ENCODE peak calls at places on chromosomes 2 and 18, in eight cellular contexts. F is hepatocyte, Q is cardiac muscle cell, P is left lung, B is IMR-90, O is neuronal stem cell, X is H1, E is pancreas. D is an unnamed sample.

GRCh38 chr2:220847587-220847986 is 724.5 kb downstream of the EPHA4 start:
- DNase-seq in F (peak; percentile 5), Q (peak; percentile 43), P (no peak), B (peak; percentile 93), O (no peak), X (no peak), E (no peak), D (no peak)

GRCh38 chr2:128314026-128314347 is 4.7 kb downstream of the HS6ST1 start:
- DNase-seq in F (no peak), Q (no peak), P (no peak), B (no peak), O (no peak), X (peak; percentile 42), E (no peak), D (no peak)

GRCh38 chr2:46171441-46171953 is 125.7 kb upstream of the EPAS1 start:
- DNase-seq in F (peak; percentile 53), Q (peak; percentile 84), P (no peak), B (peak; percentile 95), O (no peak), X (no peak), E (no peak), D (peak; percentile 80)

GRCh38 chr2:44972771-44973535 is 31.5 kb downstream of the SIX3 start:
- DNase-seq in F (no peak), Q (no peak), P (no peak), B (no peak), O (no peak), X (no peak), E (no peak), D (no peak)

GRCh38 chr2:67694464-67694863 is 297.3 kb downstream of the ETAA1 start:
- DNase-seq in F (no peak), Q (no peak), P (peak; percentile 77), B (no peak), O (no peak), X (peak; percentile 50), E (peak; percentile 15), D (no peak)

GRCh38 chr18:45652703-45653490 is 37.6 kb downstream of the SLC14A2 start:
- DNase-seq in F (no peak), Q (no peak), P (no peak), B (peak; percentile 31), O (no peak), X (no peak), E (no peak), D (no peak)

GRCh38 chr2:240956161-240956934 is 42.1 kb upstream of the SNED1 start:
- DNase-seq in F (no peak), Q (no peak), P (peak; percentile 65), B (no peak), O (no peak), X (peak; percentile 41), E (peak; percentile 8), D (peak; percentile 52)

GRCh38 chr2:213934560-213934959 is 476.3 kb upstream of the VWC2L start:
- DNase-seq in F (peak; percentile 11), Q (peak; percentile 16), P (no peak), B (peak; percentile 2), O (no peak), X (no peak), E (no peak), D (no peak)

GRCh38 chr18:54958711-54959625 is at the start of gene CCDC68:
- DNase-seq in F (peak; percentile 75), Q (peak; percentile 57), P (peak; percentile 90), B (no peak), O (peak; percentile 21), X (peak; percentile 72), E (peak; percentile 81), D (no peak)

GRCh38 chr2:30115141-30115980 is 31.4 kb upstream of the YPEL5 start:
- DNase-seq in F (peak; percentile 86), Q (peak; percentile 85), P (no peak), B (peak; percentile 82), O (peak; percentile 54), X (peak; percentile 93), E (peak; percentile 87), D (peak; percentile 81)

GRCh38 chr2:2014251-2014761 is 270.0 kb upstream of the PXDN start:
- DNase-seq in F (no peak), Q (no peak), P (no peak), B (no peak), O (peak; percentile 62), X (no peak), E (peak; percentile 56), D (peak; percentile 88)
- H3K4me3 ChIP-seq in F (no peak overlapping the region), Q (no peak overlapping the region), P (no peak overlapping the region), B (no peak overlapping the region), O (no peak overlapping the region), X (no peak overlapping the region), E (no peak overlapping the region), D (peak overlapping the region; percentile 11)

GRCh38 chr2:27135471-27135955 is 1.1 kb upstream of the PREB start:
- DNase-seq in F (no peak), Q (no peak), P (no peak), B (no peak), O (no peak), X (no peak), E (no peak), D (no peak)
- H3K27ac ChIP-seq in F (no peak overlapping the region), Q (no peak overlapping the region), P (no peak overlapping the region), B (no peak overlapping the region), O (no peak overlapping the region), X (no peak overlapping the region), E (no peak overlapping the region), D (no peak overlapping the region)

DNA sequence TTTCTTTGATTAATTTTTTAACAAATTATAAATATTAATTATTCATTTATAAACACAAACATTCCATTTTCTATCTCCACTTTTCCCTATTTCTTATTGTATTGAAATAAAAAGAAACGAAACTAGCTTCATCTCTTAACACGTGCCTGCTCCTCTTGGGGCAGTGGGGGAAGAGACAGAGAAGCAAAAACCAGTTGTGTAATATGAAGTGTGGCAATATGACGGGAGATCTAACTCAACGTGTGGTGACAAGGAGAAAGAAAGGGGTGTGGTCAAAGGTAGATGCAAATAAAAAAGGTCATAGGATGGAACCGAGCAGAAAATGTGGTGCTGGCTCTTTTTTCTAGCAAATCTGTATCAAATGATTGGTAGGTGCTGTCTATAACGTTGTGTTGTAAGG is 106.9 kb upstream of the SLC8A1 start:
- DNase-seq in F (no peak), Q (no peak), P (no peak), B (no peak), O (no peak), X (no peak), E (no peak), D (no peak)
- H3K27me3 ChIP-seq in F (no peaks in the 10 kb centered on the region), Q (no peaks in the 10 kb centered on the region), P (no peaks in the 10 kb centered on the region), B (no peaks in the 10 kb centered on the region), O (no peaks in the 10 kb centered on the region), X (no peaks in the 10 kb centered on the region), E (no peaks in the 10 kb centered on the region), D (no peaks in the 10 kb centered on the region)

GRCh38 chr2:186594001-186594722 is 4.3 kb downstream of the ITGAV start:
- DNase-seq in F (no peak), Q (no peak), P (no peak), B (no peak), O (no peak), X (no peak), E (no peak), D (no peak)
- H3K4me3 ChIP-seq in F (no peak overlapping the region), Q (no peak overlapping the region), P (no peak overlapping the region), B (no peak overlapping the region), O (no peak overlapping the region), X (no peak overlapping the region), E (no peak overlapping the region), D (no peak overlapping the region)

GRCh38 chr18:10015941-10016819 is 102.4 kb downstream of the VAPA start:
- DNase-seq in F (peak; percentile 63), Q (peak; percentile 98), P (no peak), B (peak; percentile 96), O (no peak), X (no peak), E (no peak), D (no peak)

GRCh38 chr18:10015288-10015701 is 101.5 kb downstream of the VAPA start:
- DNase-seq in F (peak; percentile 26), Q (peak; percentile 66), P (no peak), B (peak; percentile 17), O (no peak), X (no peak), E (no peak), D (no peak)

GRCh38 chr18:10020176-10020575 is 106.4 kb downstream of the VAPA start:
- DNase-seq in F (no peak), Q (peak; percentile 46), P (no peak), B (no peak), O (no peak), X (no peak), E (no peak), D (no peak)

GRCh38 chr18:10013621-10014543 is 100.1 kb downstream of the VAPA start:
- DNase-seq in F (no peak), Q (no peak), P (no peak), B (no peak), O (no peak), X (no peak), E (no peak), D (no peak)

DNA sequence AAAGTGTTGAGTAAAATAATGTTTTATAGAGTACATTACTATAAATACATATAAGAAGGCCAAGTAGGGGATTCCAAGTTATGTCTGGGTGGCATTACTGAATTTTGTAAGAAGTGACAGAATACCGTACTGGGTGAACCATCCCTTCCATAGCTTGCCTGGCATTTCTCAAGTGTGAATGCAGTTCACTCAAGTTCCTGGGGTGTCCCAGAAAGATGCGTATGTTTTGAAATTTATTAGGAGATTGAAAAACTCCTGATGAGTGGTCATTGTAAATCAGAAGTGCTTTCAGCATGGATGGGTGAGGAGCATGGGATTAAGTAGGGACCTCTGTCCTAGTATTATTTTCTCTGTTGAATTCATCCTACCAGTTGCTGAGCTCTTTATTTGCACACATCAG is 103.2 kb downstream of the VAPA start:
- DNase-seq in F (no peak), Q (no peak), P (no peak), B (no peak), O (no peak), X (no peak), E (no peak), D (no peak)
- H3K27ac ChIP-seq in F (peak overlapping the region; percentile 23), Q (no peak overlapping the region), P (no peak overlapping the region), B (peak overlapping the region; percentile 24), O (no peak overlapping the region), X (no peak overlapping the region), E (no peak overlapping the region), D (no peak overlapping the region)

GRCh38 chr2:218069606-218070300 is 700 bp downstream of the RUFY4 start:
- DNase-seq in F (no peak), Q (no peak), P (no peak), B (no peak), O (no peak), X (no peak), E (no peak), D (no peak)
- H3K27me3 ChIP-seq in F (no peaks in the 10 kb centered on the region), Q (peaks cover 26% of the 10 kb centered on the region), P (no peaks in the 10 kb centered on the region), B (peaks cover 71% of the 10 kb centered on the region), O (no peaks in the 10 kb centered on the region), X (peaks cover 5% of the 10 kb centered on the region), E (no peaks in the 10 kb centered on the region), D (no peaks in the 10 kb centered on the region)

DNA sequence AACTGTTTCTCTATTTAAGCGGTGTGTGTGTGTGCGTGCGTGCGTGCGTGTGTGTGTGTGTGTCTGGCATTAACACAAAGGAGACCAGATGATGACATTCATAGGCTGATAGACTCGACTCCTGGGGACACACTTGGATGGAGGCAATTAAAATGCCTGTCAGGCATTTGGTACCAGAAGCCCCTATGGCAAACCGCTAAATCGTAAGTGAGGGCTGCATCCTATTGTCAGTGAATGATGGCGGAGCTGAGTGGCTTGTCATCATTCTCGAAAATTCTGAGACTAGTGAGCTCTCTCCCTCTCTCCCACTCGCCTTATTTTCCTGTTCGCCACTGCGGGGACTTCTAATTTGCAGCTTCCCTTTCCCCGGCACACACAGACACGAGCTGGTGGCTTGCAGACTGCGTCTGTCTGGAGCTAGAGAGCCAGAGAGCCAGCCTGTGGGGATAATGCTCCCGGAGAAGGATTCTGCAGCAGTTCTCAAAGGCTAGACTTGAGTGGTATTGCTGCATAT is 155.4 kb downstream of the MAP2 start:
- DNase-seq in F (no peak), Q (peak; percentile 48), P (no peak), B (no peak), O (peak; percentile 69), X (peak; percentile 51), E (no peak), D (peak; percentile 72)
- H3K4me3 ChIP-seq in F (no peak overlapping the region), Q (no peak overlapping the region), P (no peak overlapping the region), B (peak overlapping the region; percentile 7), O (no peak overlapping the region), X (no peak overlapping the region), E (no peak overlapping the region), D (peak overlapping the region; percentile 52)

GRCh38 chr18:57532987-57533386 is 53.5 kb downstream of the FECH start:
- DNase-seq in F (no peak), Q (no peak), P (no peak), B (no peak), O (no peak), X (no peak), E (no peak), D (no peak)
- H3K27ac ChIP-seq in F (no peak overlapping the region), Q (peak overlapping the region; percentile 80), P (no peak overlapping the region), B (no peak overlapping the region), O (no peak overlapping the region), X (no peak overlapping the region), E (no peak overlapping the region), D (no peak overlapping the region)